ENCODE peak calls at places on chromosome 2, in six cellular contexts. Q is A549, H is IMR-90, I is body of pancreas, L is transverse colon, E is prostate gland. Z is an unnamed sample. For H3K9me3, the result is how much of the 10 kb centered on the place peaks cover.

GRCh38 chr2:11160256-11160655 is 5.0 kb downstream of the SLC66A3 start:
- DNase-seq in L (no peak), I (no peak), E (no peak), H (no peak), Q (no peak), Z (no peak)

GRCh38 chr2:32485399-32485798 is 128.6 kb downstream of the BIRC6 start:
- DNase-seq in H (peak), E (no peak), Q (no peak), I (no peak), L (no peak), Z (no peak)

GRCh38 chr2:19529663-19530062 is 171.2 kb upstream of the OSR1 start:
- DNase-seq in H (no peak), L (no peak), E (no peak), I (no peak), Q (no peak), Z (no peak)

GRCh38 chr2:201680743-201681142 is 17.7 kb downstream of the MPP4 start:
- DNase-seq in L (no peak), H (no peak), I (no peak), Q (peak), E (no peak), Z (no peak)

GRCh38 chr2:218893349-218894167 is 12.9 kb downstream of the WNT10A start:
- DNase-seq in Q (no peak), H (no peak), I (no peak), L (no peak), E (no peak), Z (no peak)

GRCh38 chr2:198054299-198054698 is 249.9 kb downstream of the PLCL1 start:
- DNase-seq in H (peak), L (peak), Q (peak), E (no peak), I (peak), Z (no peak)

GRCh38 chr2:128411431-128411830 is 92.8 kb upstream of the HS6ST1 start:
- DNase-seq in I (no peak), L (no peak), H (no peak), E (no peak), Q (no peak), Z (peak)

GRCh38 chr2:205800804-205801203 is 118.5 kb downstream of the NRP2 start:
- DNase-seq in E (peak), H (peak), I (peak), L (peak), Q (peak), Z (peak)

GRCh38 chr2:68721482-68722071 is 13.0 kb upstream of the ARHGAP25 start:
- DNase-seq in Q (no peak), E (no peak), I (peak), L (peak), H (no peak), Z (peak)

GRCh38 chr2:91477731-91478672 is 2786.5 kb downstream of the RPIA start:
- DNase-seq in H (no peak), Q (no peak), L (no peak), I (no peak), E (no peak), Z (no peak)

GRCh38 chr2:236042087-236042486 is 126.1 kb downstream of the GBX2 start:
- DNase-seq in Q (no peak), E (no peak), I (no peak), L (no peak), H (no peak), Z (no peak)

GRCh38 chr2:68282814-68283812 is 30.8 kb upstream of the PPP3R1 start:
- DNase-seq in E (peak), H (peak), Q (peak), I (peak), L (no peak), Z (no peak)

GRCh38 chr2:192886636-192887035 is 691.9 kb upstream of the TMEFF2 start:
- DNase-seq in H (no peak), E (no peak), I (no peak), L (no peak), Q (no peak), Z (no peak)

GRCh38 chr2:106977707-106978106 is 91.7 kb upstream of the ST6GAL2 start:
- DNase-seq in H (peak), E (no peak), I (no peak), L (no peak), Q (no peak), Z (no peak)

GRCh38 chr2:96098900-96099590 is 17.3 kb downstream of the ADRA2B start:
- DNase-seq in H (no peak), Q (no peak), E (no peak), L (peak), I (peak), Z (no peak)

GRCh38 chr2:177670791-177671528 is 278.4 kb downstream of the AGPS start:
- DNase-seq in Q (no peak), I (no peak), L (no peak), H (no peak), E (no peak), Z (no peak)

GRCh38 chr2:85400023-85400422 is 10.1 kb downstream of the CAPG start:
- DNase-seq in L (no peak), I (no peak), Q (no peak), H (no peak), E (no peak), Z (no peak)

GRCh38 chr2:101546376-101547058 is 71.6 kb upstream of the RFX8 start:
- DNase-seq in Q (no peak), L (no peak), E (no peak), H (peak), I (no peak), Z (no peak)

GRCh38 chr2:104438481-104438880 is 415.4 kb upstream of the POU3F3 start:
- DNase-seq in I (no peak), E (no peak), H (no peak), L (no peak), Q (no peak), Z (no peak)

GRCh38 chr2:127011796-127012195 is 95.2 kb downstream of the BIN1 start:
- DNase-seq in Q (no peak), L (no peak), H (no peak), E (no peak), I (no peak), Z (no peak)

GRCh38 chr2:130366720-130367119 is 10.9 kb downstream of the PTPN18 start:
- DNase-seq in I (no peak), Q (no peak), H (no peak), L (no peak), E (no peak), Z (peak)

GRCh38 chr2:120991401-120991800 is 255.7 kb downstream of the GLI2 start:
- DNase-seq in H (no peak), I (no peak), Q (no peak), L (no peak), E (no peak), Z (no peak)

GRCh38 chr2:208250401-208250800 is 4.5 kb downstream of the IDH1 start:
- DNase-seq in L (no peak), Q (no peak), I (no peak), H (peak), E (no peak), Z (no peak)

GRCh38 chr2:127605691-127606277 is 40.2 kb upstream of the GPR17 start:
- DNase-seq in L (no peak), H (no peak), I (no peak), E (no peak), Q (no peak), Z (no peak)

GRCh38 chr2:113876503-113877387 is 13.1 kb upstream of the ACTR3 start:
- DNase-seq in E (peak), Q (no peak), L (peak), H (no peak), I (peak), Z (peak)

GRCh38 chr2:27203741-27204140 is 8.1 kb upstream of the ATRAID start:
- DNase-seq in E (no peak), H (no peak), L (no peak), Q (no peak), I (no peak), Z (no peak)

GRCh38 chr2:234705108-234705507 is 208.2 kb upstream of the ARL4C start:
- DNase-seq in Q (no peak), E (no peak), H (peak), L (no peak), I (no peak), Z (no peak)

GRCh38 chr2:42556351-42556890 is 12.0 kb upstream of the MTA3 start:
- DNase-seq in E (no peak), Q (no peak), H (no peak), L (no peak), I (no peak), Z (no peak)

GRCh38 chr2:3651686-3652516 is 6.1 kb upstream of the ALLC start:
- DNase-seq in L (peak), Q (no peak), E (peak), H (no peak), I (peak), Z (no peak)

DNA sequence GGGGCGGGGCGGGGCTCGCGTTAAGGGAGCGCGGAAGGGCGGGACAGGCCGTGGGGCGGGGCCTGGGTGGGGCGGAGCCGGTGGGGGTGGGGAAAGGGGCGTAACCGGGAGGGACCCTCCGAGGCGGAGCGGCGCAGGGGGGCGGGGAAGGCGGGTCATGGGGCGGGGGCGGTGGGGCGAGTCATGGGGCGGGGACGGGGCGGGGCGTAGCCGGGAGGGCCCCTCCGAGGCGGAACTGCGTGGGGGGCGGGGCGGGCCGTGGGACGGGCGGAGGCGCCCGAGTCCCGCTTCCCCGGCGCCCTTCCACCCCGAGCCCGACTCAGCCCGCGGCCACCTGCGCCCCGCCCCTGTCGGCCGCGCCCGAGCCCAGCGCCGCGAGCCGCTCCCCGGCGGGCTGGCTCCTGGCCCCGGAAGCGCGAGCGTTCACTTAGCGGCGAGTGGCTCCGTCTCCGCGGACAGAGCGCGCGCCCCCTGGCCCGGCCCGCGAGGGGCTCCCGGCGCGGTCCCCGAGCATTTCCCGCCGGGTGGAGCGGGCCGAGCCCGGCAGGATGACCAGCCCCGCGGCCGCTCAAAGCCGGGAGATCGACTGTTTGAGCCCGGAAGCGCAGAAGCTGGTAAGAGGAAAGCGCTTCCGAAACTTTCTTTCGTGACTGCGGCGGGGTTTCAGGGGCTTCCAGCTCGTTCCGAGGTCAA is 64.7 kb downstream of the LRRFIP1 start:
- DNase-seq in I (peak), H (peak), L (peak), E (peak), Q (peak), Z (peak)
- TF ChIP-seq POLR2A in I (peak), H (peak), L (peak), E (peak), Q (peak), Z (peak)

GRCh38 chr2:5132281-5132680 is 559.9 kb upstream of the SOX11 start:
- DNase-seq in H (no peak), I (no peak), L (no peak), Q (no peak), E (no peak), Z (no peak)
- H3K9me3 ChIP-seq in H (under half), I (under half), L (under half), Q (under half), E (under half), Z (under half)

DNA sequence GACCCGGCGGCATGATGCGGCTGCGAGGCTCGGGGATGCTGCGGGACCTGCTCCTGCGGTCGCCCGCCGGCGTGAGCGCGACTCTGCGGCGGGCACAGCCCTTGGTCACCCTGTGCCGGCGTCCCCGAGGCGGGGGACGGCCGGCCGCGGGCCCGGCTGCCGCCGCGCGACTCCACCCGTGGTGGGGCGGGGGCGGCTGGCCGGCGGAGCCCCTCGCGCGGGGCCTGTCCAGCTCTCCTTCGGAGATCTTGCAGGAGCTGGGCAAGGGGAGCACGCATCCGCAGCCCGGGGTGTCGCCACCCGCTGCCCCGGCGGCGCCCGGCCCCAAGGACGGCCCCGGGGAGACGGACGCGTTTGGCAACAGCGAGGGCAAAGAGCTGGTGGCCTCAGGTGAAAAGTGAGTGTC is 456 bp downstream of the GLS start:
- DNase-seq in L (no peak), E (no peak), Q (no peak), I (no peak), H (no peak), Z (no peak)
- TF ChIP-seq POLR2A in L (no peak), E (no peak), Q (no peak), I (no peak), H (no peak), Z (no peak)

DNA sequence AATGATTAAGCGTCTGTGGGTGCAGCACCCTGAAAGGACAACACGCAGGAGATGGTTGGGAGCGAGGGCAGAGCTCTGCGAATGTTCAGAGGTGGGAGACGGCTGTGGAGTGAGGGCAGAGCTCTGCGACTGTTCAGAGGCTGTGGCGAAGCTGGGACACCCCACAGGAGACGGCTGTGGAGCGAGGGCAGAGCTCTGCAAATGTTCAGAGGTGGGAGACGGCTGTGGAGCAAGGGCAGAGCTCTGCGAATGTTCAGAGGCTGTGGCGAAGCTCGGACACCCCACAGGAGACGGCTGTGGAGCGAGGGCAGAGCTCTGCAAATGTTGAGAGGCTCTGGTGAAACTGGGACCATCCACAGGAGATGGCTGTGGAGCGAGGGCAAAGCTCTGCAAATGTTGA is 40.0 kb upstream of the SNTG2 start:
- DNase-seq in I (no peak), H (no peak), Q (no peak), E (no peak), L (no peak), Z (no peak)
- H3K9me3 ChIP-seq in I (under half), H (under half), Q (under half), E (under half), L (under half), Z (under half)

DNA sequence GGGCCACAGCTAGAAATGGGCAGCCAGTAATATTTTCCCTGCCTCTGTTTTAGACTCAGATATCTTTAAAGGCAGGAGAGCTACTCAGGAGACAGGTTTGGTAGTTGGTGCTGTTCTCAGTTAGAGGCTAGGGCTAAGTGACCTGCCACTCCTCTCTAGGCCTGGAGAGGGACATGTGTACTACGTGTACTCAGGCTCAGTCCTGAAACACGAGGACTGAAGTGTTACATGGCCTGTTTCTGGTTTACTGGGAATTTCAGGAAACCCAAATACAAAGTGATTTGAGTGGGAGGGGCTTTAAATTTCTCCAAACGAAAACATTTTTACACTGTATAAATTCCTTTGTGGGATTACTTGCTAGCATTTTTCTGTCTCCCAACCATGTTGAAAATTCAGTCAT is 343.4 kb downstream of the CYP26B1 start:
- DNase-seq in E (no peak), Q (no peak), H (no peak), I (no peak), L (no peak), Z (no peak)
- TF ChIP-seq POLR2A in E (no peak), Q (no peak), H (no peak), I (no peak), L (no peak), Z (no peak)

DNA sequence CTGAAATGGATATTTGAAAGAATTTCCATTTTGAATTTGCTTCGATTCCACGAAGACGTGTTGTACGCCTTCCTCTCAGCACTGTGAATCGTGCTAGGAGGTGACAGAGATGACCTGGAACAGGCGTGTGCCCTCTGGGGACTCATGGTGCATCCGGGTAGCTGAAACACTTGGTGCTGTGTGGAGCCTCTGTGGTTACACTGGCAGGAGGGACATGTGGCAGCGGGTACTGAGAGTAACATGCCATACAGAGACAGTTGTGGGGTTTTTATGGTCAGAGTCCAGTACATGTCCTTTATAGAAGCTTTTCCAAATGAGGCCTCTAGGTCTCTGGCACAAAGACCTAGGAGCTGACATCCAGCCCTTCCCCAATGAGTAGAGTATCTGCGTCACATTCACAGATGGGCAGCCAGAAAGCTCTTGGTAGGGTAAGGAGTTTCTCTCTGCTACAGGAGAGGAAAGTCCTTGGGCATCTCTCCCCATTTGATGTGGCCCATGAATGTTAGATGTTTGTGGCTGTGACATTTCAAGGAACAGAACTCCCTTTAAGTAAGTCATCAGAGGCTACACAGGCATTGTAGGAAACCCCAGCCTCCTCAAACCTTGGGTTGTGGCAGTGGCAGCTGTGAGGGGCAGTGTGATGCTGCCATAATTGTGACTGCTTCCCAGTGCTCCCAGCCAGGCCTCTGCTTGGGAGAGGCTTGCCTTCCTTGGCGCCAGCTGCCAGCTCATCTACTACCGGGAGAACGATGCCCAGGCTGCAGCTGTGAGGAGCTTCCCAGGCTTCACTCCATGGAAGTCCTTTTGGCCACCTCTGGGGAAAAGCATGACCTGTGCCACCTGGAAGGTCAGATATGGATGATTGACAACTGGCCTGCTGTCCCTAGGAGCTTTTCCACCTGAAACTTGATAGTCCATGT is 80.6 kb downstream of the ACOXL start:
- DNase-seq in L (no peak), Q (no peak), I (no peak), H (no peak), E (no peak), Z (no peak)
- H3K9me3 ChIP-seq in L (under half), Q (under half), I (under half), H (under half), E (under half), Z (under half)

Z was measured in upper lobe of left lung.